ENCODE peak calls at places on chromosomes 1 and 21, in six cellular contexts. Y is iris pigment epithelial cell, Z is body of pancreas, S is MCF 10A, I is NCI-H1105 treated with DMSO at 0.1 percent for 48 hours, K is Caco-2. U is an unnamed sample.

GRCh38 chr1:21839337-21840037 is 27.4 kb downstream of the LDLRAD2 start:
- DNase-seq in Y (no peak), Z (no peak), S (no peak), I (no peak), K (no peak), U (no peak)

GRCh38 chr1:177471244-177471643 is 300.5 kb downstream of the BRINP2 start:
- DNase-seq in Y (peak), Z (no peak), S (peak), I (no peak), K (no peak), U (no peak)

GRCh38 chr1:175679931-175680652 is 63.3 kb downstream of the TNR start:
- DNase-seq in Y (no peak), Z (no peak), S (no peak), I (no peak), K (no peak), U (no peak)

GRCh38 chr1:160264795-160265307 is 2.5 kb upstream of the DCAF8 start:
- DNase-seq in Y (no peak), Z (no peak), S (no peak), I (no peak), K (no peak), U (no peak)

GRCh38 chr1:2415801-2416208 is 3.4 kb upstream of the PEX10 start:
- DNase-seq in Y (no peak), Z (no peak), S (no peak), I (no peak), K (no peak), U (no peak)

GRCh38 chr1:151832318-151832984 is 849 bp upstream of the RORC start:
- DNase-seq in Y (peak), Z (peak), S (peak), I (peak), K (no peak), U (no peak)

GRCh38 chr1:226984521-226985238 is 44.6 kb downstream of the COQ8A start:
- DNase-seq in Y (no peak), Z (no peak), S (no peak), I (no peak), K (no peak), U (no peak)

GRCh38 chr1:2819429-2819828 is 17.9 kb upstream of the TTC34 start:
- DNase-seq in Y (no peak), Z (no peak), S (no peak), I (no peak), K (no peak), U (no peak)

GRCh38 chr1:180948357-180948756 is 35.7 kb downstream of the KIAA1614 start:
- DNase-seq in Y (peak), Z (no peak), S (peak), I (no peak), K (no peak), U (no peak)

GRCh38 chr1:22275211-22275610 is 132.3 kb upstream of the WNT4 start:
- DNase-seq in Y (no peak), Z (no peak), S (no peak), I (no peak), K (peak), U (no peak)

GRCh38 chr21:35512321-35512720 is 463.2 kb upstream of the RUNX1 start:
- DNase-seq in Y (no peak), Z (no peak), S (no peak), I (no peak), K (no peak), U (no peak)

GRCh38 chr1:232617237-232617636 is 12.7 kb downstream of the SIPA1L2 start:
- DNase-seq in Y (no peak), Z (no peak), S (no peak), I (peak), K (no peak), U (peak)

GRCh38 chr1:91613594-91613993 is 112.9 kb downstream of the CDC7 start:
- DNase-seq in Y (no peak), Z (no peak), S (peak), I (no peak), K (peak), U (peak)

GRCh38 chr21:18041012-18041411 is 203.6 kb upstream of the CHODL start:
- DNase-seq in Y (no peak), Z (no peak), S (peak), I (peak), K (peak), U (peak)